ENCODE peak calls at places on chromosome X, in ten cellular contexts. One of them, this sample, is unnamed.

GRCh38 chrX:70001269-70001668 is 48.5 kb downstream of the AWAT2 start:
- DNase-seq in H9: no peak
- DNase-seq in HFF-Myc: no peak
- DNase-seq in cardiac muscle cell: no peak
- DNase-seq in lung: no peak
- DNase-seq in GM12864: no peak
- DNase-seq in B cell: no peak
- DNase-seq in ovary: no peak
- DNase-seq in Peyer's patch: no peak
- DNase-seq in brain microvascular endothelial cell: no peak
- DNase-seq in this sample: no peak

GRCh38 chrX:119249836-119250340 is 13.8 kb downstream of the PGRMC1 start:
- DNase-seq in H9: no peak
- DNase-seq in HFF-Myc: no peak
- DNase-seq in cardiac muscle cell: no peak
- DNase-seq in lung: no peak
- DNase-seq in GM12864: no peak
- DNase-seq in B cell: no peak
- DNase-seq in ovary: no peak
- DNase-seq in Peyer's patch: no peak
- DNase-seq in brain microvascular endothelial cell: no peak
- DNase-seq in this sample: no peak

GRCh38 chrX:48512371-48512935 is 3.7 kb downstream of the PORCN start:
- DNase-seq in H9: no peak
- DNase-seq in HFF-Myc: no peak
- DNase-seq in cardiac muscle cell: no peak
- DNase-seq in lung: no peak
- DNase-seq in GM12864: no peak
- DNase-seq in B cell: no peak
- DNase-seq in ovary: no peak
- DNase-seq in Peyer's patch: no peak
- DNase-seq in brain microvascular endothelial cell: no peak
- DNase-seq in this sample: no peak

GRCh38 chrX:16770970-16771482 is 15.2 kb upstream of the TXLNG start:
- DNase-seq in H9: no peak
- DNase-seq in HFF-Myc: no peak
- DNase-seq in cardiac muscle cell: no peak
- DNase-seq in lung: no peak
- DNase-seq in GM12864: no peak
- DNase-seq in B cell: no peak
- DNase-seq in ovary: no peak
- DNase-seq in Peyer's patch: no peak
- DNase-seq in brain microvascular endothelial cell: no peak
- DNase-seq in this sample: no peak

GRCh38 chrX:53930513-53931380 is 113.5 kb downstream of the PHF8 start:
- DNase-seq in H9: no peak
- DNase-seq in HFF-Myc: no peak
- DNase-seq in cardiac muscle cell: no peak
- DNase-seq in lung: no peak
- DNase-seq in GM12864: no peak
- DNase-seq in B cell: no peak
- DNase-seq in ovary: no peak
- DNase-seq in Peyer's patch: no peak
- DNase-seq in brain microvascular endothelial cell: peak; percentile 48
- DNase-seq in this sample: no peak

GRCh38 chrX:155747520-155747919 is 133.6 kb upstream of the VAMP7 start:
- DNase-seq in H9: no peak
- DNase-seq in HFF-Myc: no peak
- DNase-seq in cardiac muscle cell: no peak
- DNase-seq in lung: peak; percentile 64
- DNase-seq in GM12864: no peak
- DNase-seq in B cell: no peak
- DNase-seq in ovary: no peak
- DNase-seq in Peyer's patch: no peak
- DNase-seq in brain microvascular endothelial cell: no peak
- DNase-seq in this sample: no peak

GRCh38 chrX:2464677-2465166 is 36.1 kb downstream of the DHRSX start:
- DNase-seq in H9: peak; percentile 54
- DNase-seq in HFF-Myc: no peak
- DNase-seq in cardiac muscle cell: no peak
- DNase-seq in lung: no peak
- DNase-seq in GM12864: no peak
- DNase-seq in B cell: no peak
- DNase-seq in ovary: no peak
- DNase-seq in Peyer's patch: no peak
- DNase-seq in brain microvascular endothelial cell: peak; percentile 35
- DNase-seq in this sample: no peak

GRCh38 chrX:151973851-151974335 is 583 bp downstream of the GABRE start:
- DNase-seq in H9: peak; percentile 33
- DNase-seq in HFF-Myc: no peak
- DNase-seq in cardiac muscle cell: peak; percentile 2
- DNase-seq in lung: peak; percentile 39
- DNase-seq in GM12864: no peak
- DNase-seq in B cell: no peak
- DNase-seq in ovary: no peak
- DNase-seq in Peyer's patch: no peak
- DNase-seq in brain microvascular endothelial cell: no peak
- DNase-seq in this sample: no peak

GRCh38 chrX:101368800-101369199 is 17.2 kb downstream of the BTK start:
- DNase-seq in H9: no peak
- DNase-seq in HFF-Myc: no peak
- DNase-seq in cardiac muscle cell: no peak
- DNase-seq in lung: no peak
- DNase-seq in GM12864: no peak
- DNase-seq in B cell: no peak
- DNase-seq in ovary: no peak
- DNase-seq in Peyer's patch: no peak
- DNase-seq in brain microvascular endothelial cell: no peak
- DNase-seq in this sample: no peak

GRCh38 chrX:119410027-119410819 is 11.1 kb downstream of the SLC25A43 start:
- DNase-seq in H9: no peak
- DNase-seq in HFF-Myc: peak; percentile 43
- DNase-seq in cardiac muscle cell: no peak
- DNase-seq in lung: peak; percentile 71
- DNase-seq in GM12864: no peak
- DNase-seq in B cell: no peak
- DNase-seq in ovary: peak; percentile 42
- DNase-seq in Peyer's patch: no peak
- DNase-seq in brain microvascular endothelial cell: peak; percentile 65
- DNase-seq in this sample: no peak

GRCh38 chrX:147877726-147878125 is 34.0 kb upstream of the FMR1 start:
- DNase-seq in H9: no peak
- DNase-seq in HFF-Myc: no peak
- DNase-seq in cardiac muscle cell: no peak
- DNase-seq in lung: no peak
- DNase-seq in GM12864: no peak
- DNase-seq in B cell: no peak
- DNase-seq in ovary: no peak
- DNase-seq in Peyer's patch: no peak
- DNase-seq in brain microvascular endothelial cell: no peak
- DNase-seq in this sample: no peak

GRCh38 chrX:130715299-130715698 is 187.7 kb downstream of the ENOX2 start:
- DNase-seq in H9: no peak
- DNase-seq in HFF-Myc: no peak
- DNase-seq in cardiac muscle cell: no peak
- DNase-seq in lung: no peak
- DNase-seq in GM12864: no peak
- DNase-seq in B cell: no peak
- DNase-seq in ovary: no peak
- DNase-seq in Peyer's patch: no peak
- DNase-seq in brain microvascular endothelial cell: peak; percentile 14
- DNase-seq in this sample: no peak

GRCh38 chrX:39222361-39223113 is 421.3 kb downstream of the MID1IP1 start:
- DNase-seq in H9: no peak
- DNase-seq in HFF-Myc: no peak
- DNase-seq in cardiac muscle cell: no peak
- DNase-seq in lung: no peak
- DNase-seq in GM12864: no peak
- DNase-seq in B cell: no peak
- DNase-seq in ovary: no peak
- DNase-seq in Peyer's patch: no peak
- DNase-seq in brain microvascular endothelial cell: no peak
- DNase-seq in this sample: no peak

GRCh38 chrX:1506916-1507315 is 30.1 kb downstream of the P2RY8 start:
- DNase-seq in H9: no peak
- DNase-seq in HFF-Myc: no peak
- DNase-seq in cardiac muscle cell: no peak
- DNase-seq in lung: no peak
- DNase-seq in GM12864: no peak
- DNase-seq in B cell: no peak
- DNase-seq in ovary: no peak
- DNase-seq in Peyer's patch: no peak
- DNase-seq in brain microvascular endothelial cell: no peak
- DNase-seq in this sample: no peak

GRCh38 chrX:46310815-46311497 is 234.3 kb downstream of the ZNF674 start:
- DNase-seq in H9: no peak
- DNase-seq in HFF-Myc: no peak
- DNase-seq in cardiac muscle cell: no peak
- DNase-seq in lung: no peak
- DNase-seq in GM12864: no peak
- DNase-seq in B cell: no peak
- DNase-seq in ovary: no peak
- DNase-seq in Peyer's patch: no peak
- DNase-seq in brain microvascular endothelial cell: no peak
- DNase-seq in this sample: no peak

GRCh38 chrX:45001038-45001437 is 128.1 kb downstream of the KDM6A start:
- DNase-seq in H9: no peak
- DNase-seq in HFF-Myc: no peak
- DNase-seq in cardiac muscle cell: no peak
- DNase-seq in lung: no peak
- DNase-seq in GM12864: no peak
- DNase-seq in B cell: no peak
- DNase-seq in ovary: no peak
- DNase-seq in Peyer's patch: no peak
- DNase-seq in brain microvascular endothelial cell: no peak
- DNase-seq in this sample: no peak

GRCh38 chrX:115089419-115089818 is 72.0 kb upstream of the IL13RA2 start:
- DNase-seq in H9: no peak
- DNase-seq in HFF-Myc: no peak
- DNase-seq in cardiac muscle cell: no peak
- DNase-seq in lung: no peak
- DNase-seq in GM12864: no peak
- DNase-seq in B cell: no peak
- DNase-seq in ovary: no peak
- DNase-seq in Peyer's patch: no peak
- DNase-seq in brain microvascular endothelial cell: no peak
- DNase-seq in this sample: no peak

GRCh38 chrX:115098897-115099296 is 81.5 kb upstream of the IL13RA2 start:
- DNase-seq in H9: no peak
- DNase-seq in HFF-Myc: no peak
- DNase-seq in cardiac muscle cell: no peak
- DNase-seq in lung: no peak
- DNase-seq in GM12864: no peak
- DNase-seq in B cell: no peak
- DNase-seq in ovary: no peak
- DNase-seq in Peyer's patch: no peak
- DNase-seq in brain microvascular endothelial cell: no peak
- DNase-seq in this sample: no peak

DNA sequence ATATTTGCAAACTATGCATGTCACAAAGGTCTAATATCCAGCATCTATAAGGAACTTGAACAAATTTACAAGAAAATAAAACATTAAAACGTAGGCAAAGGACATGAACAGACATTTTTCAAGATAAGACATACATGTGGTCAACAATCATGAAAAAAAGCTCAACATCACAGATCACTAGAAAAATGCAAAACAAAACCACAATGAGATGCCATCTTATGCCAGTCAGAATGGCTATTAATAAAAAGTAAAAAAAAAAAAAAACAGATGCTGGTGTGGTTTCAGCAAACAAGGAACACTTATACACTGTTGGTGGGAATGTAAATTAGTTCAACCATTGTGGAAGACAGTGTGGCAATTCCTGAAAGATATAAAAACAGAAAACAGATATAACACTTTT is 75.8 kb upstream of the IL13RA2 start:
- DNase-seq in H9: no peak
- DNase-seq in HFF-Myc: no peak
- DNase-seq in cardiac muscle cell: no peak
- DNase-seq in lung: no peak
- DNase-seq in GM12864: no peak
- DNase-seq in B cell: no peak
- DNase-seq in ovary: no peak
- DNase-seq in Peyer's patch: no peak
- DNase-seq in brain microvascular endothelial cell: no peak
- DNase-seq in this sample: no peak
- TF ChIP-seq CTCF in H9: no peak
- TF ChIP-seq CTCF in HFF-Myc: no peak
- TF ChIP-seq CTCF in cardiac muscle cell: no peak
- TF ChIP-seq CTCF in lung: no peak
- TF ChIP-seq CTCF in GM12864: no peak
- TF ChIP-seq CTCF in B cell: no peak
- TF ChIP-seq CTCF in ovary: no peak
- TF ChIP-seq CTCF in Peyer's patch: no peak
- TF ChIP-seq CTCF in brain microvascular endothelial cell: no peak
- TF ChIP-seq CTCF in this sample: no peak

GRCh38 chrX:135688137-135688536 is 25.3 kb upstream of the CT45A1 start:
- DNase-seq in H9: peak; percentile 43
- DNase-seq in HFF-Myc: no peak
- DNase-seq in cardiac muscle cell: peak; percentile 0
- DNase-seq in lung: no peak
- DNase-seq in GM12864: no peak
- DNase-seq in B cell: no peak
- DNase-seq in ovary: no peak
- DNase-seq in Peyer's patch: no peak
- DNase-seq in brain microvascular endothelial cell: no peak
- DNase-seq in this sample: no peak
- TF ChIP-seq CTCF in H9: peak; percentile 26
- TF ChIP-seq CTCF in HFF-Myc: peak; percentile 20
- TF ChIP-seq CTCF in cardiac muscle cell: peak; percentile 3
- TF ChIP-seq CTCF in lung: no peak
- TF ChIP-seq CTCF in GM12864: peak; percentile 58
- TF ChIP-seq CTCF in B cell: no peak
- TF ChIP-seq CTCF in ovary: no peak
- TF ChIP-seq CTCF in Peyer's patch: no peak
- TF ChIP-seq CTCF in brain microvascular endothelial cell: peak; percentile 2
- TF ChIP-seq CTCF in this sample: no peak

GRCh38 chrX:107448625-107449468 is 605 bp upstream of the FRMPD3 start:
- DNase-seq in H9: peak; percentile 81
- DNase-seq in HFF-Myc: no peak
- DNase-seq in cardiac muscle cell: peak; percentile 64
- DNase-seq in lung: no peak
- DNase-seq in GM12864: no peak
- DNase-seq in B cell: peak; percentile 44
- DNase-seq in ovary: peak; percentile 34
- DNase-seq in Peyer's patch: no peak
- DNase-seq in brain microvascular endothelial cell: no peak
- DNase-seq in this sample: no peak
- TF ChIP-seq CTCF in H9: peak; percentile 44
- TF ChIP-seq CTCF in HFF-Myc: no peak
- TF ChIP-seq CTCF in cardiac muscle cell: no peak
- TF ChIP-seq CTCF in lung: no peak
- TF ChIP-seq CTCF in GM12864: peak; percentile 1
- TF ChIP-seq CTCF in B cell: no peak
- TF ChIP-seq CTCF in ovary: no peak
- TF ChIP-seq CTCF in Peyer's patch: no peak
- TF ChIP-seq CTCF in brain microvascular endothelial cell: peak; percentile 30
- TF ChIP-seq CTCF in this sample: no peak

DNA sequence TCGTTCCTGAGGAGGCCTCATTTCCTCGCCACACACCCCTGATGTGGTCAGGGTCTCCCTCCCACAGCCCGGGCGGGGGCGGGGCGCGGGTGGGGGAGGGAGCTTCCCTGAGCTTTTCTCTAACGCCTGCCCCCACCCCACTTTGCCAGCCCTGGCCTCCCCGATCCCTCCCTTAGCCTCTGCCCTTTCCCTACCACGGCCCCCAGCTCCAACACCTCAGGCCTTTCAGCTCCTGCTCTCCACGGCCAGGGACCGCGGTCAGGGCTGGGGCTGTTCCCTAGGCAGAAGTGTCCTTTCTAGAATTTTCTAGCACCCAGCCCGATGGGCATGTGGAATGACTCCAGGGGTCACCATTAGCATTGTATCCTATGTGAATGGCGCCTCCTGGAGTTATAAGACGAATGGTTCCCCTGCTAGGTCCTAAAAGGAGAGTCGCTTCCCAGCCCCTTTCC is 201.3 kb upstream of the BCOR start:
- DNase-seq in H9: peak; percentile 49
- DNase-seq in HFF-Myc: no peak
- DNase-seq in cardiac muscle cell: peak; percentile 71
- DNase-seq in lung: no peak
- DNase-seq in GM12864: no peak
- DNase-seq in B cell: no peak
- DNase-seq in ovary: peak; percentile 31
- DNase-seq in Peyer's patch: no peak
- DNase-seq in brain microvascular endothelial cell: no peak
- DNase-seq in this sample: no peak
- TF ChIP-seq CTCF in H9: peak; percentile 54
- TF ChIP-seq CTCF in HFF-Myc: peak; percentile 13
- TF ChIP-seq CTCF in cardiac muscle cell: peak; percentile 42
- TF ChIP-seq CTCF in lung: no peak
- TF ChIP-seq CTCF in GM12864: peak; percentile 8
- TF ChIP-seq CTCF in B cell: no peak
- TF ChIP-seq CTCF in ovary: peak; percentile 29
- TF ChIP-seq CTCF in Peyer's patch: no peak
- TF ChIP-seq CTCF in brain microvascular endothelial cell: peak; percentile 48
- TF ChIP-seq CTCF in this sample: no peak

This sample was measured in CD4-positive, alpha-beta T cell.